ENCODE peak calls at places on chromosomes 2 and 18, in nine cellular contexts. V, W, T, K, J, C, S, F and Q are unnamed samples.

GRCh38 chr2:182761903-182762302 is 45.8 kb downstream of the DNAJC10 start:
- DNase-seq in S (no peak), V (no peak), C (no peak), K (no peak), T (peak; percentile 37), W (peak; percentile 37), F (no peak), J (no peak), Q (peak; percentile 77)

GRCh38 chr2:147715807-147716206 is 129.0 kb upstream of the ACVR2A start:
- DNase-seq in K (no peak), J (no peak), C (no peak), T (no peak), S (no peak), F (no peak), V (no peak), W (no peak), Q (peak; percentile 2)

GRCh38 chr2:3179208-3179607 is 198.4 kb downstream of the EIPR1 start:
- DNase-seq in K (peak; percentile 58), J (no peak), T (no peak), F (no peak), S (no peak), W (no peak), V (peak; percentile 26), C (no peak), Q (no peak)

GRCh38 chr2:96123290-96123689 is 6.9 kb upstream of the ADRA2B start:
- DNase-seq in V (no peak), S (no peak), K (no peak), F (no peak), W (no peak), J (no peak), T (no peak), C (no peak), Q (no peak)

GRCh38 chr18:21742323-21742687 is 1.7 kb downstream of the MIB1 start:
- DNase-seq in J (no peak), T (no peak), C (no peak), S (peak; percentile 15), W (peak; percentile 30), V (no peak), F (peak; percentile 12), K (peak; percentile 22), Q (peak; percentile 11)

GRCh38 chr2:78644849-78645248 is 380.7 kb upstream of the REG3G start:
- DNase-seq in V (no peak), J (no peak), W (no peak), C (no peak), K (peak; percentile 19), F (no peak), T (no peak), S (no peak), Q (no peak)

GRCh38 chr18:36419913-36420531 is 122.5 kb downstream of the FHOD3 start:
- DNase-seq in J (no peak), V (peak; percentile 39), S (peak; percentile 28), K (peak; percentile 34), W (peak; percentile 21), C (no peak), F (peak; percentile 84), T (no peak), Q (no peak)

GRCh38 chr2:23549051-23549450 is 164.1 kb downstream of the KLHL29 start:
- DNase-seq in C (no peak), T (no peak), F (no peak), J (no peak), V (no peak), W (no peak), K (no peak), S (no peak), Q (no peak)

GRCh38 chr2:221897718-221898117 is 325.6 kb upstream of the EPHA4 start:
- DNase-seq in C (no peak), J (no peak), F (no peak), V (no peak), T (no peak), S (no peak), K (no peak), W (no peak), Q (no peak)

GRCh38 chr2:98027535-98027934 is 31.8 kb upstream of the TMEM131 start:
- DNase-seq in T (no peak), J (no peak), F (no peak), K (no peak), C (no peak), W (no peak), V (no peak), S (no peak), Q (peak; percentile 3)

GRCh38 chr2:238600506-238601432 is 174.0 kb downstream of the ASB1 start:
- DNase-seq in J (no peak), S (no peak), K (no peak), T (no peak), W (no peak), C (no peak), V (no peak), F (no peak), Q (no peak)
- H3K4me1 ChIP-seq in J (peaks cover 6% of the 10 kb centered on the region), S (peaks cover 19% of the 10 kb centered on the region), K (no peaks in the 10 kb centered on the region), T (peaks cover 11% of the 10 kb centered on the region), W (peaks cover 12% of the 10 kb centered on the region), C (peaks cover 7% of the 10 kb centered on the region), V (peaks cover 33% of the 10 kb centered on the region), F (peaks cover 24% of the 10 kb centered on the region), Q (peaks cover 20% of the 10 kb centered on the region)

GRCh38 chr2:37439131-37439642 is 94.8 kb downstream of the QPCT start:
- DNase-seq in W (no peak), S (no peak), F (no peak), J (no peak), K (no peak), V (no peak), C (no peak), T (no peak), Q (no peak)

GRCh38 chr2:37441055-37441454 is 96.6 kb downstream of the QPCT start:
- DNase-seq in T (no peak), S (no peak), K (no peak), C (no peak), J (no peak), W (no peak), V (no peak), F (no peak), Q (no peak)

DNA sequence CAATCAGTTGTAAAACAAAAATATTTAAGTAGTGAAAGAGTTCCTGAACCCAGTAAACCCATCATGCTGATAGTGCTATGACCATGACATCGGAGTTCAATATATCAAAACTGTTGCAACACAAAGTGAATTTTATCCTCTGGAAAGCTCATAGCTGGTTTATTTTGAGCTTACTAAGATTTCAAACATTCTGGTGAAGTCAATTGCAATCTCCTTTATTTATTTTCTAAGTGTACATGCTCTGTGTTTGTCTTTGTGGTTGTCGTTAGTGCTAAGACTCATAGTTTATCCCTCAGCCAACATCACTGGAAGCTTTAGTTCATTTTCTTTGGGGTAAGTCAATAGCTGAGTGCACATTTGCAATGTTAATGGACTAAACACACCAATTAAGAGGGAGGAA is 91.9 kb downstream of the QPCT start:
- DNase-seq in V (no peak), K (no peak), C (no peak), J (no peak), S (no peak), W (peak; percentile 92), T (no peak), F (no peak), Q (no peak)
- H3K4me1 ChIP-seq in V (no peaks in the 10 kb centered on the region), K (no peaks in the 10 kb centered on the region), C (no peaks in the 10 kb centered on the region), J (no peaks in the 10 kb centered on the region), S (no peaks in the 10 kb centered on the region), W (peaks cover 2% of the 10 kb centered on the region), T (no peaks in the 10 kb centered on the region), F (no peaks in the 10 kb centered on the region), Q (no peaks in the 10 kb centered on the region)

DNA sequence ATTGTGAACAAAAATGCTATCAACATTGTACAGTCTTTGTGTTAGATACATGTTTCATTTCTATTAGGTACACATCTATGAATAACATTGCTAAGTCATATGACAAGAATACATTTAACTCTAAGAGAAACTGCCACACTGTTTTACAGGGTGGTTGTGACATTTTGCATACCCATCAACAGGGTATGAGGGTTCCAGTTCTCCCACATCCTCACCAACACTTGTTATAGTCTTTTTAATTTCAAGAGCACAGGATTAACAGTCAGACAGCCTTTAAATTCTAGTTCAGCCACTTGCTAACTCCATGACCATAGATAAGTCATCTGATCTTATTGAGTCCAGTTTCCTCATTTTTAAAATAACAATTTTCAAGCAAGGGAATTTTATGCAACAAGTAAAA is 92.5 kb upstream of the PPP1CB start:
- DNase-seq in T (no peak), J (no peak), C (no peak), W (no peak), S (no peak), V (no peak), K (no peak), F (no peak), Q (no peak)
- H3K4me1 ChIP-seq in T (peaks cover 11% of the 10 kb centered on the region), J (peaks cover 51% of the 10 kb centered on the region), C (peaks cover 68% of the 10 kb centered on the region), W (peaks cover 34% of the 10 kb centered on the region), S (peaks cover 42% of the 10 kb centered on the region), V (peaks cover 45% of the 10 kb centered on the region), K (no peaks in the 10 kb centered on the region), F (peaks cover 48% of the 10 kb centered on the region), Q (peaks cover 29% of the 10 kb centered on the region)

DNA sequence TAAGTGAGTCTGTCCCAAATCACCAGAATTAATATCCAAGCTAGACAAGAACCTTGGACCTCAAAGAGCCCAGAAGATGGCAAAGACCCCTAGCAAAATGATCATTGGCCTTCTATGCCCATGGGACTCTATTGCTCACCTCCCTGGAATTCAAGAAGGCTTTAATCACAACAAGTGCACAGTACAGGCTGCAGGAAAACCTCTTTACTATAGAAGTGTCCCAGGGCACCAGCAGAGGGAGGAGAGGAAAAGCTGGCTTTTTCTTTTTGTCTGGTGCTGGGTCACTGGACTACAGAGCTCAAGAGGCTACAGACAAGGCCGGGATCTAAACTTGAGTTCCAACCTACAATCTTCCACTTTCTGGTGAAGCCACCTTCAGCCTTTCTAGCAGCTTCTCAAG is 88.3 kb upstream of the PPP1CB start:
- DNase-seq in C (no peak), J (no peak), F (no peak), K (no peak), W (peak; percentile 79), V (peak; percentile 42), T (peak; percentile 54), S (peak; percentile 46), Q (peak; percentile 58)
- H3K4me1 ChIP-seq in C (peaks cover 60% of the 10 kb centered on the region), J (peaks cover 45% of the 10 kb centered on the region), F (peaks cover 44% of the 10 kb centered on the region), K (no peaks in the 10 kb centered on the region), W (peaks cover 34% of the 10 kb centered on the region), V (peaks cover 33% of the 10 kb centered on the region), T (peaks cover 14% of the 10 kb centered on the region), S (peaks cover 38% of the 10 kb centered on the region), Q (peaks cover 34% of the 10 kb centered on the region)